ENCODE peak calls at places on chromosomes 6 and 20, in nine cellular contexts. Z, G, Y, U, B, Q, R, L and M are unnamed samples.

GRCh38 chr6:139853302-139853992 is 479.0 kb upstream of the CITED2 start:
- DNase-seq in B (no peak), Y (no peak), L (no peak), R (peak), Q (no peak), Z (peak), U (no peak), G (peak), M (no peak)

GRCh38 chr6:41039060-41039998 is at the start of gene UNC5CL:
- DNase-seq in Z (peak), L (peak), G (peak), U (no peak), Q (no peak), B (peak), Y (no peak), R (peak), M (peak)

GRCh38 chr6:87444362-87444761 is 28.4 kb upstream of the SLC35A1 start:
- DNase-seq in Q (no peak), L (no peak), R (no peak), Y (no peak), U (no peak), Z (peak), B (no peak), G (no peak), M (no peak)

GRCh38 chr20:31663838-31664695 is 26.4 kb downstream of the COX4I2 start:
- DNase-seq in L (no peak), U (peak), R (no peak), B (no peak), G (no peak), Q (no peak), Y (no peak), Z (no peak), M (no peak)

GRCh38 chr6:46410330-46410953 is 80.8 kb downstream of the RCAN2 start:
- DNase-seq in L (no peak), U (peak), R (peak), G (peak), Z (peak), Y (peak), Q (no peak), B (no peak), M (peak)

GRCh38 chr20:17066955-17067354 is 159.9 kb upstream of the PCSK2 start:
- DNase-seq in R (no peak), G (no peak), B (no peak), L (no peak), Z (no peak), Y (no peak), U (peak), Q (no peak), M (no peak)

GRCh38 chr6:116424001-116424400 is 37.2 kb upstream of the CALHM6 start:
- DNase-seq in Q (no peak), G (peak), R (no peak), B (no peak), Z (peak), L (no peak), U (no peak), Y (no peak), M (no peak)

GRCh38 chr20:32779500-32780215 is 17.5 kb downstream of the DNMT3B start:
- DNase-seq in U (no peak), Y (no peak), L (no peak), B (no peak), R (no peak), Z (no peak), Q (no peak), G (no peak), M (no peak)

GRCh38 chr20:31274441-31274840 is 17.0 kb downstream of the DEFB115 start:
- DNase-seq in L (no peak), Y (no peak), B (no peak), U (no peak), Q (no peak), G (no peak), Z (no peak), R (no peak), M (no peak)

GRCh38 chr6:121590438-121590837 is 155.0 kb downstream of the GJA1 start:
- DNase-seq in Z (peak), L (no peak), G (peak), Q (no peak), R (peak), U (no peak), Y (no peak), B (no peak), M (no peak)

GRCh38 chr6:32807020-32807580 is 9.7 kb downstream of the HLA-DOB start:
- DNase-seq in L (no peak), Q (no peak), G (no peak), U (no peak), Y (no peak), R (no peak), B (no peak), Z (no peak), M (no peak)

GRCh38 chr6:151027295-151027747 is 161.8 kb downstream of the MTHFD1L start:
- DNase-seq in U (no peak), Y (no peak), Q (no peak), G (no peak), R (no peak), L (no peak), Z (no peak), B (no peak), M (no peak)

GRCh38 chr6:128919412-128919811 is 36.5 kb downstream of the LAMA2 start:
- DNase-seq in R (no peak), B (no peak), Y (peak), U (no peak), Q (no peak), L (no peak), G (peak), Z (peak), M (no peak)

GRCh38 chr6:134534708-134535149 is 216.8 kb upstream of the SGK1 start:
- DNase-seq in B (no peak), R (no peak), Q (no peak), Y (no peak), L (no peak), Z (peak), U (no peak), G (peak), M (no peak)

GRCh38 chr20:37236462-37236861 is 25.2 kb downstream of the GHRH start:
- DNase-seq in R (no peak), G (no peak), B (no peak), L (no peak), Y (no peak), Z (no peak), U (no peak), Q (no peak), M (no peak)

GRCh38 chr20:41436679-41437078 is 70.1 kb upstream of the EMILIN3 start:
- DNase-seq in U (no peak), Q (no peak), B (no peak), L (no peak), Y (no peak), G (peak), Z (peak), R (peak), M (no peak)

GRCh38 chr20:63047267-63047666 is 40.5 kb upstream of the BHLHE23 start:
- DNase-seq in Z (no peak), U (no peak), L (no peak), Y (no peak), B (no peak), R (no peak), Q (no peak), G (no peak), M (no peak)

GRCh38 chr20:760751-761417 is 7.4 kb downstream of the SLC52A3 start:
- DNase-seq in B (no peak), Z (no peak), G (peak), L (peak), U (no peak), R (peak), Y (no peak), Q (no peak), M (peak)

GRCh38 chr6:15254074-15254975 is 8.5 kb downstream of the JARID2 start:
- DNase-seq in Q (no peak), G (peak), B (no peak), Y (peak), L (no peak), U (no peak), R (no peak), Z (no peak), M (peak)

GRCh38 chr6:44969446-44970175 is 358.5 kb upstream of the RUNX2 start:
- DNase-seq in L (no peak), R (no peak), U (no peak), G (peak), Q (no peak), Z (no peak), Y (no peak), B (no peak), M (no peak)

GRCh38 chr20:47360489-47361267 is 4.2 kb upstream of the ZMYND8 start:
- DNase-seq in Q (peak), U (peak), G (peak), L (peak), Y (peak), R (peak), B (peak), Z (peak), M (no peak)

GRCh38 chr20:4563031-4563430 is 158.7 kb upstream of the PRND start:
- DNase-seq in B (no peak), Z (no peak), G (no peak), L (no peak), Q (no peak), Y (no peak), R (no peak), U (no peak), M (no peak)

GRCh38 chr20:64071341-64072332 is 7.7 kb downstream of the RGS19 start:
- DNase-seq in B (no peak), Z (no peak), Y (no peak), R (no peak), Q (no peak), U (no peak), G (no peak), L (no peak), M (no peak)

GRCh38 chr6:68777956-68778355 is 142.9 kb downstream of the ADGRB3 start:
- DNase-seq in L (no peak), R (no peak), U (peak), Y (peak), Z (peak), B (peak), G (peak), Q (no peak), M (no peak)

GRCh38 chr6:72813807-72814596 is 192.1 kb downstream of the KCNQ5 start:
- DNase-seq in Z (no peak), U (no peak), Y (no peak), Q (no peak), L (no peak), R (no peak), G (no peak), B (no peak), M (no peak)